ENCODE peak calls at places on chromosomes 4 and X, in four cellular contexts. C is hippocampal formation; L is CD4-positive, CD25-positive, alpha-beta regulatory T cell; Y is NCI-H1092. W is an unnamed sample.

GRCh38 chr4:99403380-99404194 is 31.6 kb downstream of the ADH7 start:
- DNase-seq in C (no peak), L (no peak), Y (no peak), W (peak; percentile 49)

GRCh38 chr4:66926687-66927086 is 618.6 kb downstream of the CENPC start:
- DNase-seq in C (no peak), L (no peak), Y (no peak), W (no peak)

GRCh38 chr4:87875187-87875586 is 42.4 kb downstream of the MEPE start:
- DNase-seq in C (no peak), L (no peak), Y (no peak), W (no peak)

GRCh38 chrX:23008431-23009099 is 8.8 kb downstream of the DDX53 start:
- DNase-seq in C (no peak), L (no peak), Y (no peak), W (peak; percentile 53)

GRCh38 chr4:38166768-38167167 is 206.6 kb downstream of the PTTG2 start:
- DNase-seq in C (no peak), L (no peak), Y (no peak), W (no peak)

GRCh38 chr4:124952601-124953000 is 240.1 kb upstream of the ANKRD50 start:
- DNase-seq in C (no peak), L (no peak), Y (no peak), W (no peak)

GRCh38 chr4:111542056-111542455 is 603.2 kb upstream of the FAM241A start:
- DNase-seq in C (no peak), L (no peak), Y (no peak), W (no peak)

GRCh38 chr4:65645185-65645584 is 25.1 kb downstream of the EPHA5 start:
- DNase-seq in C (no peak), L (no peak), Y (no peak), W (no peak)

GRCh38 chrX:108177321-108177990 is 85.9 kb downstream of the ATG4A start:
- DNase-seq in C (no peak), L (no peak), Y (no peak), W (peak; percentile 57)

GRCh38 chr4:17688011-17688441 is 73.6 kb downstream of the MED28 start:
- DNase-seq in C (no peak), L (no peak), Y (no peak), W (peak; percentile 53)

GRCh38 chrX:109848451-109849050 is 115.5 kb upstream of the ACSL4 start:
- DNase-seq in C (no peak), L (no peak), Y (no peak), W (no peak)

GRCh38 chr4:64079316-64079715 is 329.9 kb downstream of the TECRL start:
- DNase-seq in C (no peak), L (no peak), Y (no peak), W (no peak)

GRCh38 chr4:187617117-187617516 is 378.5 kb upstream of the ZFP42 start:
- DNase-seq in C (no peak), L (no peak), Y (no peak), W (no peak)

GRCh38 chr4:24979554-24979953 is 51.2 kb downstream of the LGI2 start:
- DNase-seq in C (peak; percentile 28), L (no peak), Y (no peak), W (no peak)